ENCODE peak calls at places on chromosomes 7 and 10, in eight cellular contexts. A, Q, I, K, M, B, O and D are unnamed samples.

GRCh38 chr10:86437447-86437846 is 70.9 kb upstream of the GRID1 start:
- DNase-seq in A (no peak), Q (no peak), I (no peak), K (no peak), M (no peak), B (no peak), O (no peak), D (no peak)

GRCh38 chr10:98664329-98665042 is 217.8 kb upstream of the HPS1 start:
- DNase-seq in A (no peak), Q (no peak), I (peak), K (no peak), M (no peak), B (no peak), O (no peak), D (peak)

GRCh38 chr10:48671914-48672595 is 12.6 kb upstream of the WDFY4 start:
- DNase-seq in A (no peak), Q (no peak), I (no peak), K (peak), M (no peak), B (no peak), O (no peak), D (no peak)

GRCh38 chr7:81285142-81285871 is 366.5 kb upstream of the SEMA3C start:
- DNase-seq in A (no peak), Q (no peak), I (peak), K (no peak), M (peak), B (no peak), O (no peak), D (peak)

GRCh38 chr7:120966961-120967360 is 16.4 kb downstream of the ING3 start:
- DNase-seq in A (no peak), Q (no peak), I (no peak), K (no peak), M (no peak), B (no peak), O (no peak), D (no peak)

GRCh38 chr7:42677751-42678231 is 234.1 kb downstream of the C7orf25 start:
- DNase-seq in A (no peak), Q (no peak), I (peak), K (no peak), M (peak), B (no peak), O (no peak), D (peak)

GRCh38 chr7:142478479-142479220 is 220.8 kb upstream of the PRSS58 start:
- DNase-seq in A (no peak), Q (no peak), I (peak), K (no peak), M (peak), B (no peak), O (no peak), D (peak)

GRCh38 chr10:8794860-8795259 is 740.4 kb downstream of the GATA3 start:
- DNase-seq in A (no peak), Q (no peak), I (no peak), K (no peak), M (no peak), B (no peak), O (no peak), D (no peak)

GRCh38 chr7:30466266-30466665 is 12.3 kb downstream of the NOD1 start:
- DNase-seq in A (no peak), Q (no peak), I (no peak), K (no peak), M (peak), B (no peak), O (no peak), D (peak)

DNA sequence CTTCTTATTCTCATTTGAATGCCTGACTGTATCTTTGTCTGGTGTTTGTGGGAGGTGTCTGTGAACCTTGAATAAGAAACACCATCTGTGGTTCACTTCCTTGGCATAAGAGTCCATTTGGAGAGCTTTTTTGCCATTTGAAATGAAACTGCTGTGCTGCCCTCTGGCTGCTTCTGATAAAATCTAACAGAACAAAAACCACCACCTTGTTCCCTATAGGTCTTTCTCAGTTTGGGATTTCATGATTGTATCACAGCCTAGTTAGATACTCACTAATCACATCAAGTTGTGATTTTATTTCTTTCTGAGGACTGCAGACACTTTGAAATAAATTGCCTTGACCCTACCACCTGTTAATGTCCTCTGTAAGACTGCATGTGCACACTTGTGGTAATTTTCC is 102.7 kb upstream of the FAM13C start:
- DNase-seq in A (no peak), Q (no peak), I (peak), K (no peak), M (peak), B (no peak), O (no peak), D (peak)
- TF ChIP-seq CTCF in A (peak), Q (no peak), I (peak), K (no peak), M (peak), B (peak), O (no peak), D (peak)

DNA sequence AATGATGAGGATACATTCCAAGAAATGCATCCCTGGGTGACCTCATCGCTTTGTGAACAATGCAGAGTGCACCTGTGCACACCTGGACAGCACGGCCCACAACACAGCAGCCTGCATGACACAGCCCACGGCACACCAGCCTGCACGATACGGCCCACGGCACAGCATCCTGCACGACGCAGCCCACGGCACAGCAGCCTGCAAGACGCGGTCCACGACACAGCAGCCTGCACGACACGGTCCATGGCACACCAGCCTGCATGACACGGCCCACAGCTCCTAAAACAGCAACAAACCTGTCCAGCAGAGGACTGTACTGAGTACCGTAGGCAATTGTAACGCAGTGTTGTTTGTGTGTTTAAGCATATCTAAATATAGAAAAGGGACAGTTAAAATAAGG is 134.7 kb upstream of the PPP2R2D start:
- DNase-seq in A (no peak), Q (no peak), I (no peak), K (no peak), M (no peak), B (no peak), O (no peak), D (no peak)
- TF ChIP-seq CTCF in A (no peak), Q (no peak), I (no peak), K (no peak), M (no peak), B (no peak), O (no peak), D (no peak)

GRCh38 chr10:119441921-119442757 is 100.4 kb downstream of the RGS10 start:
- DNase-seq in A (no peak), Q (no peak), I (no peak), K (peak), M (no peak), B (no peak), O (no peak), D (no peak)
- TF ChIP-seq CTCF in A (no peak), Q (no peak), I (no peak), K (no peak), M (no peak), B (no peak), O (no peak), D (no peak)

DNA sequence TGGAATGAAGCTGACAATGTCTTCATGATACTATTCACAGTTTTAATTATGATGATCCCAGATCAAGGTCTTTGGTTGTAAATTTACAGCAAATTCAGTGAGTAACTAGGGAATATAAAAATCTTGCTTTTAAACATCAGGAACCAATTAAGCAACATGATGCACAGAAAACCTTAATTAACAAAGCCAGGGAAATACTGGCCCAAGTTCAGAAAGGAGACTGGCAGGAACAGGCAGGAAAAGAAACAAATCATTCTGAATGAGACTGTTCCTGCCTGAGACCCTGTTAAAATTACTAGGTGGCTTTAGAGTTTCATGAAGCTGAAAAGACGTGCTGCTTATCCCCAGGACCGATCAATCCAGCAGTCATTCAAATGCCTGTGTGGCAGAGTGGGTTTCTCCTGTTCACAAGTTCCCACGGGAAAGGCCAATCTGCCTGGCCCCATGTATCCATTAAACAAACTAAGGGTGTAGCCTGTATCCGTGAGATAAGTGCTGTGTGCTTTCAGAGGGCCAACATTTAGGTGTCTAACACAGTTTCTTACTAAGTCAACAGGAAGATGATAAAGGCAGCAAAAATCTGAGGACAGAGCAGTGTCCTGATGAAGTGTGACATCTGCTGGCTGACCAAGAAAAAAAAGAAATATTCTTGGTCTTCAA is 34.4 kb downstream of the PUS7 start:
- DNase-seq in A (no peak), Q (no peak), I (peak), K (no peak), M (peak), B (no peak), O (peak), D (peak)
- TF ChIP-seq CTCF in A (peak), Q (no peak), I (peak), K (peak), M (peak), B (peak), O (peak), D (peak)